ENCODE peak calls at places on chromosomes 11 and 22, in ten cellular contexts. F is transverse colon, E is spleen, O is prostate gland, T is upper lobe of left lung, D is sigmoid colon, I is HCT116, G is suprapubic skin, C is Panc1, P is H1. J is an unnamed sample.

GRCh38 chr22:29308791-29309262 is 2.4 kb downstream of the GAS2L1 start:
- DNase-seq in F (peak), T (no peak), I (no peak), E (no peak), C (no peak), D (peak), G (no peak), O (no peak), P (peak), J (no peak)

GRCh38 chr11:45180158-45180887 is 33.9 kb downstream of the PRDM11 start:
- DNase-seq in I (peak), C (no peak), P (peak), D (peak), F (peak), O (peak), E (peak), G (no peak), T (peak), J (peak)

GRCh38 chr11:133821776-133822175 is 23.5 kb downstream of the SPATA19 start:
- DNase-seq in F (peak), E (no peak), O (peak), D (no peak), P (peak), G (no peak), C (no peak), T (peak), I (peak), J (peak)

GRCh38 chr22:24208012-24208749 is 26.9 kb downstream of the SUSD2 start:
- DNase-seq in T (peak), C (peak), G (no peak), E (no peak), I (peak), P (no peak), D (peak), O (peak), F (no peak), J (peak)

GRCh38 chr11:74949748-74950127 is 672 bp downstream of the SPCS2 start:
- DNase-seq in T (no peak), P (no peak), D (no peak), F (no peak), I (no peak), O (no peak), G (no peak), E (no peak), C (no peak), J (no peak)

GRCh38 chr11:110356769-110357671 is 60.6 kb upstream of the RDX start:
- DNase-seq in I (peak), E (no peak), D (no peak), G (no peak), F (no peak), P (no peak), C (no peak), O (no peak), T (no peak), J (no peak)

GRCh38 chr11:15580775-15581095 is 466.0 kb downstream of the INSC start:
- DNase-seq in T (no peak), E (no peak), F (no peak), P (no peak), O (no peak), G (no peak), I (no peak), D (no peak), C (no peak), J (no peak)

GRCh38 chr22:45893516-45893915 is 83.4 kb downstream of the WNT7B start:
- DNase-seq in C (no peak), E (no peak), P (no peak), T (no peak), I (no peak), F (no peak), G (no peak), O (no peak), D (no peak), J (no peak)

GRCh38 chr11:31060880-31061279 is 308.7 kb downstream of the DCDC1 start:
- DNase-seq in G (no peak), T (no peak), P (no peak), I (no peak), O (no peak), F (no peak), D (no peak), C (no peak), E (no peak), J (no peak)

GRCh38 chr11:108221981-108222685 is at the start of gene NPAT:
- DNase-seq in I (no peak), D (no peak), O (no peak), G (no peak), C (no peak), F (no peak), E (no peak), T (no peak), P (no peak), J (peak)

GRCh38 chr11:110362916-110363574 is 66.6 kb upstream of the RDX start:
- DNase-seq in D (no peak), P (no peak), C (no peak), T (peak), I (peak), G (no peak), F (no peak), E (no peak), O (no peak), J (peak)

GRCh38 chr11:43547900-43548381 is 132.6 kb upstream of the HSD17B12 start:
- DNase-seq in G (no peak), T (no peak), F (no peak), C (no peak), I (no peak), O (no peak), P (peak), E (no peak), D (no peak), J (peak)

GRCh38 chr22:22463855-22464540 is 44.5 kb downstream of the ZNF280B start:
- DNase-seq in C (peak), T (peak), I (peak), E (no peak), F (peak), O (peak), P (peak), G (no peak), D (no peak), J (peak)

GRCh38 chr11:60890696-60891095 is 15.7 kb downstream of the PRPF19 start:
- DNase-seq in O (no peak), G (no peak), F (no peak), T (no peak), I (no peak), E (no peak), D (no peak), P (no peak), C (no peak), J (no peak)

GRCh38 chr22:36586852-36587251 is 57.9 kb upstream of the EIF3D start:
- DNase-seq in I (no peak), T (no peak), O (no peak), F (no peak), E (no peak), C (no peak), P (no peak), G (no peak), D (no peak), J (no peak)

GRCh38 chr11:123740787-123741158 is 687 bp downstream of the ZNF202 start:
- DNase-seq in O (no peak), D (no peak), C (no peak), E (no peak), G (no peak), F (peak), P (no peak), T (no peak), I (no peak), J (no peak)

GRCh38 chr11:65489061-65489705 is 9.7 kb upstream of the MALAT1 start:
- DNase-seq in G (peak), C (no peak), E (no peak), O (no peak), F (peak), T (no peak), P (peak), I (no peak), D (peak), J (no peak)
- TF ChIP-seq POLR2AphosphoS5 in G (no peak), C (peak), E (peak), O (no peak), F (peak), T (peak), P (peak), I (no peak), D (peak), J (no peak)

DNA sequence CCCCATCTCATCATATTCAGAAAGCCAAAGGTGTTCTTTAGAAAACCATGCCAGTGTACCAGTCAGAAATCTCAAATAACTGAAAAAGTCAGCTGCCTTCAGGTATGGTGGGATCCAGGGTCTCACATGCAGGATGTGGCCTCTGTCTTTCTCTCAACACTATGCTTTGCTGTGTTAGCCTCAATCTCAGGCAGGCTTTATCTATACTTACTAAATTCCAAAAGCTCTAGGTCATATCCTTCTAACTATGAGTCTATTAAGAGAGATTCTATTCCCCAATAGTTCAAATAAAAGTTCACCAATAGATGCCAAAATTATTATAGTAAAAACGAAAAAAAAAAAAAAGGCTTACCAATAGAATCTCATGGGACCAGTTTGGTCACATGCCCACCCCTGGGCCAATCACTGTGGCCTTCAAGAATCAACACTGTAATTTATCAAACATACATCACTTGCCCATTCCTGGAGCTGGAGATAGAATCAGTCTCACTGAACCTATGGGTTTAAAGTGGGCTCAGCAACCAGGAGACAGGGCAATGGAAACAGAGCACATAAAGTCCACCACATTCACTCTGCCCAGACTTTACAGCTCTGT is 38.0 kb upstream of the APLNR start:
- DNase-seq in P (no peak), I (no peak), O (no peak), C (no peak), D (no peak), G (no peak), T (no peak), E (no peak), F (no peak), J (no peak)
- TF ChIP-seq POLR2AphosphoS5 in P (no peak), I (no peak), O (no peak), C (no peak), D (no peak), G (no peak), T (no peak), E (no peak), F (no peak), J (no peak)

DNA sequence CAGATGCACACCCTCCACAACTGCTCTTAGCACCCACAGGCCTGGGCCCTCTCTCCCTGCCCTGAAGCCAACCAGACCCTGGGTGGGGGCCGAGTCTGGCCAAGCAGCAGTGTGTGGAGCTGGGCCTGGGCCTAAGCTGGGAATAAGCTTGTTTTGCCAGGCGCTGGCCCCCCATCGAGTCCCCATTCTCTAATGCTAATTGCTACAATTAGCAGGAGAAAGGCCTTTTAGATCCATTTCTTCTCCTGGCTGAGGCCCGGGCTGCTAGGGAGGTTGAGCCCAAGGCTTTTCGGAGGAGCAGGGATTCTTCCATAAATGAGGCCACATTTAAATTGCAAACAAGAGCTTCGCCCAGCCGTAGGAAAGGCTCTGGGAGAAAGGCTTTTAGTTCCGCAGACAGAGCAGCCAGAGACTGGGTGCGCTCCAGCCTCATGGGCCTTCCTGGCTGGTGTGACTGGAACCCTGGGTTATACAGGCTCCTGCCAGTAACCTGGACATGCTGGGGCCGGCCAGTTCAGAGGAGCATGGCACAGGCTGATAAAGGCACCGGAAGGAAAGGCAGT is 6.4 kb downstream of the KCNQ1OT1 start:
- DNase-seq in T (no peak), G (peak), E (peak), F (no peak), I (no peak), P (peak), C (no peak), D (peak), O (no peak), J (no peak)
- TF ChIP-seq POLR2AphosphoS5 in T (no peak), G (no peak), E (no peak), F (no peak), I (no peak), P (no peak), C (no peak), D (no peak), O (no peak), J (no peak)

GRCh38 chr11:35943761-35944502 is at the start of gene LDLRAD3:
- DNase-seq in G (peak), E (peak), T (peak), P (peak), I (peak), F (peak), D (peak), O (peak), C (no peak), J (peak)
- TF ChIP-seq POLR2AphosphoS5 in G (no peak), E (peak), T (no peak), P (peak), I (peak), F (no peak), D (peak), O (peak), C (peak), J (no peak)

GRCh38 chr11:102318469-102318868 is 1.2 kb downstream of the BIRC3 start:
- DNase-seq in F (peak), D (no peak), G (no peak), I (no peak), P (no peak), O (no peak), T (peak), E (peak), C (no peak), J (peak)
- TF ChIP-seq POLR2AphosphoS5 in F (no peak), D (no peak), G (no peak), I (no peak), P (no peak), O (no peak), T (no peak), E (no peak), C (peak), J (peak)

DNA sequence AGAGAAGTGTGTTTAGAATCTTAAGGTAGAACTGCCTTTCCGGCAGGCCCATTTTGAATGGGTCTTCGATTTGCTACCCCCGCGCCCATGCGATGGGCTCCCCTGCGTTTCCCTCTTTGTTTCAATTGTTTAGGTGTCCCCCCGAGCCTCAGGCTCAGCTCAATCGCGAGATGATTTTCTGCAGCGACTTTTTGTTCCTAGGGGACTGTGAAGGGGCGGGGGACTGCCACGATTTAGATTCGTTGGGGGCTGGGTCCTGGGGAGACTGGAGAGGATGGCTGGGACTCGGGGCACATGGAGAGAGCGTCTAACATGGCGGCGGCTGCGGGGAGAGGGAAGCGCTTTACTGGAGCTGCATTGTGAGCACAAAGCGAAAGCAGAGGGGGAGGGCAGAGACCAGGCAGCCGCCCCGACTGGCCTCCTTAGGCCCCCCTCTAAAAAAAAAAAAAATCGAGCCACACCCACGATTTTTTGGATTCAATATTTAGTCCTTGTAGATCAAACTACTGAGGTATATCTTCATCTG is 1.7 kb downstream of the CAPRIN1 start:
- DNase-seq in G (peak), T (peak), D (peak), O (peak), F (peak), E (peak), I (no peak), C (no peak), P (peak), J (peak)
- TF ChIP-seq POLR2AphosphoS5 in G (no peak), T (peak), D (peak), O (no peak), F (peak), E (peak), I (no peak), C (no peak), P (peak), J (peak)

GRCh38 chr11:125351868-125352250 is 144.2 kb downstream of the FEZ1 start:
- DNase-seq in E (peak), O (no peak), T (no peak), C (no peak), F (no peak), G (no peak), D (no peak), P (no peak), I (no peak), J (no peak)
- TF ChIP-seq POLR2AphosphoS5 in E (no peak), O (no peak), T (no peak), C (no peak), F (no peak), G (no peak), D (no peak), P (no peak), I (no peak), J (no peak)

GRCh38 chr11:18792066-18792591 is 531 bp upstream of the PTPN5 start:
- DNase-seq in P (no peak), C (no peak), G (no peak), O (no peak), F (no peak), E (no peak), I (no peak), D (no peak), T (no peak), J (no peak)

GRCh38 chr11:18790820-18791174 is 801 bp downstream of the PTPN5 start:
- DNase-seq in T (no peak), E (no peak), F (no peak), I (no peak), D (no peak), G (no peak), P (no peak), C (no peak), O (no peak), J (no peak)

GRCh38 chr11:18789942-18790341 is 1.7 kb downstream of the PTPN5 start:
- DNase-seq in T (no peak), I (no peak), G (no peak), C (no peak), O (no peak), D (no peak), F (no peak), P (no peak), E (no peak), J (no peak)

GRCh38 chr11:18792827-18793226 is 1.2 kb upstream of the PTPN5 start:
- DNase-seq in D (no peak), O (no peak), G (no peak), I (no peak), E (no peak), P (no peak), F (no peak), T (no peak), C (no peak), J (no peak)

GRCh38 chr11:18791175-18792065 is at the start of gene PTPN5:
- DNase-seq in I (no peak), E (no peak), D (no peak), O (no peak), P (peak), C (no peak), G (no peak), F (no peak), T (no peak), J (no peak)
- TF ChIP-seq POLR2AphosphoS5 in I (no peak), E (no peak), D (no peak), O (no peak), P (no peak), C (no peak), G (no peak), F (no peak), T (no peak), J (no peak)